ENCODE peak calls at places on chromosomes 13 and 19, in four cellular contexts. One of them, this sample, is unnamed.

GRCh38 chr19:53868091-53868891 is 608 bp downstream of the MYADM start:
- DNase-seq in aorta: peak; percentile 89
- DNase-seq in cardiac muscle cell: peak; percentile 81
- DNase-seq in Karpas-422: no peak
- DNase-seq in this sample: peak; percentile 84

GRCh38 chr19:41299046-41299754 is 10.8 kb upstream of the CCDC97 start:
- DNase-seq in cardiac muscle cell: no peak
- DNase-seq in aorta: peak; percentile 68
- DNase-seq in Karpas-422: no peak
- DNase-seq in this sample: no peak

GRCh38 chr13:27496851-27497250 is 46.5 kb upstream of the MTIF3 start:
- DNase-seq in aorta: no peak
- DNase-seq in cardiac muscle cell: no peak
- DNase-seq in Karpas-422: no peak
- DNase-seq in this sample: no peak

GRCh38 chr13:26476111-26476743 is 81.3 kb upstream of the WASF3 start:
- DNase-seq in Karpas-422: no peak
- DNase-seq in aorta: peak; percentile 80
- DNase-seq in cardiac muscle cell: peak; percentile 39
- DNase-seq in this sample: no peak

GRCh38 chr19:40598121-40598917 is 2.9 kb upstream of the LTBP4 start:
- DNase-seq in cardiac muscle cell: peak; percentile 88
- DNase-seq in Karpas-422: peak; percentile 94
- DNase-seq in aorta: peak; percentile 97
- DNase-seq in this sample: peak; percentile 92

GRCh38 chr13:114112826-114113322 is 19.5 kb downstream of the RASA3 start:
- DNase-seq in cardiac muscle cell: no peak
- DNase-seq in aorta: peak; percentile 59
- DNase-seq in Karpas-422: no peak
- DNase-seq in this sample: peak; percentile 48

GRCh38 chr19:49113762-49114629 is at the start of gene LIN7B:
- DNase-seq in aorta: peak; percentile 87
- DNase-seq in cardiac muscle cell: peak; percentile 73
- DNase-seq in Karpas-422: peak; percentile 94
- DNase-seq in this sample: peak; percentile 86

GRCh38 chr19:16850133-16850532 is 20.9 kb downstream of the SIN3B start:
- DNase-seq in Karpas-422: no peak
- DNase-seq in aorta: no peak
- DNase-seq in cardiac muscle cell: no peak
- DNase-seq in this sample: no peak

GRCh38 chr13:50422181-50423148 is 407.2 kb downstream of the KCNRG start:
- DNase-seq in cardiac muscle cell: no peak
- DNase-seq in Karpas-422: peak; percentile 55
- DNase-seq in aorta: no peak
- DNase-seq in this sample: no peak

GRCh38 chr13:106496072-106496997 is 39.1 kb downstream of the EFNB2 start:
- DNase-seq in Karpas-422: no peak
- DNase-seq in cardiac muscle cell: peak; percentile 52
- DNase-seq in aorta: no peak
- DNase-seq in this sample: no peak

GRCh38 chr19:33472696-33473624 is 48.6 kb downstream of the PEPD start:
- DNase-seq in Karpas-422: no peak
- DNase-seq in aorta: peak; percentile 68
- DNase-seq in cardiac muscle cell: peak; percentile 77
- DNase-seq in this sample: peak; percentile 33

GRCh38 chr19:1524972-1525325 is 1.1 kb downstream of the PLK5 start:
- DNase-seq in Karpas-422: no peak
- DNase-seq in aorta: no peak
- DNase-seq in cardiac muscle cell: no peak
- DNase-seq in this sample: no peak
- H3K27me3 ChIP-seq in Karpas-422: no peaks in the 10 kb centered on the region
- H3K27me3 ChIP-seq in aorta: no peaks in the 10 kb centered on the region
- H3K27me3 ChIP-seq in cardiac muscle cell: peaks cover 83% of the 10 kb centered on the region
- H3K27me3 ChIP-seq in this sample: peaks cover 55% of the 10 kb centered on the region

GRCh38 chr13:66565261-66565660 is 664.9 kb downstream of the PCDH9 start:
- DNase-seq in cardiac muscle cell: no peak
- DNase-seq in aorta: no peak
- DNase-seq in Karpas-422: no peak
- DNase-seq in this sample: no peak
- H3K27me3 ChIP-seq in cardiac muscle cell: no peaks in the 10 kb centered on the region
- H3K27me3 ChIP-seq in aorta: no peaks in the 10 kb centered on the region
- H3K27me3 ChIP-seq in Karpas-422: no peaks in the 10 kb centered on the region
- H3K27me3 ChIP-seq in this sample: no peaks in the 10 kb centered on the region

GRCh38 chr13:28499579-28499978 is 4.7 kb upstream of the FLT1 start:
- DNase-seq in aorta: no peak
- DNase-seq in cardiac muscle cell: no peak
- DNase-seq in Karpas-422: no peak
- DNase-seq in this sample: no peak

GRCh38 chr13:28495586-28496564 is 947 bp upstream of the FLT1 start:
- DNase-seq in aorta: peak; percentile 73
- DNase-seq in Karpas-422: no peak
- DNase-seq in cardiac muscle cell: no peak
- DNase-seq in this sample: peak; percentile 74

GRCh38 chr13:28498481-28499115 is 3.7 kb upstream of the FLT1 start:
- DNase-seq in Karpas-422: no peak
- DNase-seq in cardiac muscle cell: no peak
- DNase-seq in aorta: no peak
- DNase-seq in this sample: no peak

GRCh38 chr13:28494861-28495585 is at the start of gene FLT1:
- DNase-seq in cardiac muscle cell: peak; percentile 48
- DNase-seq in aorta: peak; percentile 83
- DNase-seq in Karpas-422: no peak
- DNase-seq in this sample: peak; percentile 77

DNA sequence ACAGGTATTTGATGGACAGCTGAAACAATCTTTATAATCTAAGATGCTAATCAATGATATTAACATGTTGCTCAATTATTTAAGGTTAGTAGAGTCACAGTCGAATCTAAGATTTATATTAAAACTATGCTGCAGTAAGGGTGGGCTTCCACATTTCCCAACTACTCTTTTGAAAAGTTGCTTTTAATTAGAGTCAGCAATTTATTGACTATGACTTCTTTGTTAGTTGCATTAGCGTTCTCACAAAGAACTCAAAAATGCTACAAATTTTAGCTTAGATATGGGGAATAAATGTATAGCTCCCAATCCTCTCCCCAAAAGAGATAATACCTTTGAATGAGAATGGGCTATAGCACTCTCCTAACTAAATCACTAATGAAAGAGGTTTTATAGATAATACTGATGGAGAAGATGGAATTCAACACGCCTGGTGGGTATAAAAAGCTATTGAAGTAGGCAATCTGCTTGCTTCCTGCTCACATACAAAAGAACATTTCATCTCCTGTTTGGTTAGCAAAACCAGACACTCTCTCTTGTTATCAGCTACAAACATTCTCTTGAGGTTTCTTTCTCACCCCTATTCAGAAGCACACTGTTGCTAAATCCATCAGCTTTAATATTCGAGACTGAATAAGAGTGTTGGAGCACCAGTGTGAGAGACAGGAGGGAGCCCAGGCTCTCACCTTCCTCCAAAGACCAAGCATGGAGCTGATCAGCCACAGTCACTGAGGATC is 2.4 kb upstream of the FLT1 start:
- DNase-seq in aorta: no peak
- DNase-seq in Karpas-422: no peak
- DNase-seq in cardiac muscle cell: peak; percentile 43
- DNase-seq in this sample: no peak
- H3K27me3 ChIP-seq in aorta: no peaks in the 10 kb centered on the region
- H3K27me3 ChIP-seq in Karpas-422: no peaks in the 10 kb centered on the region
- H3K27me3 ChIP-seq in cardiac muscle cell: no peaks in the 10 kb centered on the region
- H3K27me3 ChIP-seq in this sample: peaks cover 45% of the 10 kb centered on the region

GRCh38 chr19:29566496-29567054 is 39.5 kb upstream of the POP4 start:
- DNase-seq in Karpas-422: no peak
- DNase-seq in aorta: no peak
- DNase-seq in cardiac muscle cell: no peak
- DNase-seq in this sample: no peak

GRCh38 chr19:29565171-29565570 is 39.4 kb downstream of the VSTM2B start:
- DNase-seq in aorta: no peak
- DNase-seq in cardiac muscle cell: no peak
- DNase-seq in Karpas-422: no peak
- DNase-seq in this sample: no peak

GRCh38 chr19:29568036-29568788 is 37.9 kb upstream of the POP4 start:
- DNase-seq in cardiac muscle cell: no peak
- DNase-seq in Karpas-422: no peak
- DNase-seq in aorta: no peak
- DNase-seq in this sample: no peak

GRCh38 chr19:29569038-29569911 is 36.8 kb upstream of the POP4 start:
- DNase-seq in Karpas-422: no peak
- DNase-seq in aorta: no peak
- DNase-seq in cardiac muscle cell: no peak
- DNase-seq in this sample: no peak

GRCh38 chr19:29567366-29567915 is 38.6 kb upstream of the POP4 start:
- DNase-seq in Karpas-422: no peak
- DNase-seq in cardiac muscle cell: no peak
- DNase-seq in aorta: no peak
- DNase-seq in this sample: no peak
- H3K27me3 ChIP-seq in Karpas-422: no peaks in the 10 kb centered on the region
- H3K27me3 ChIP-seq in cardiac muscle cell: peaks cover 16% of the 10 kb centered on the region
- H3K27me3 ChIP-seq in aorta: no peaks in the 10 kb centered on the region
- H3K27me3 ChIP-seq in this sample: peaks cover 6% of the 10 kb centered on the region

GRCh38 chr19:35843676-35844481 is 8.4 kb downstream of the NPHS1 start:
- DNase-seq in aorta: no peak
- DNase-seq in Karpas-422: no peak
- DNase-seq in cardiac muscle cell: peak; percentile 33
- DNase-seq in this sample: no peak
- H3K27me3 ChIP-seq in aorta: no peaks in the 10 kb centered on the region
- H3K27me3 ChIP-seq in Karpas-422: no peaks in the 10 kb centered on the region
- H3K27me3 ChIP-seq in cardiac muscle cell: peaks cover 81% of the 10 kb centered on the region
- H3K27me3 ChIP-seq in this sample: peaks cover 49% of the 10 kb centered on the region

This sample was measured in upper lobe of right lung.